ENCODE peak calls at places on chromosomes 12 and 14, in five cellular contexts. B, M, C, A and J are unnamed samples.

GRCh38 chr12:56222531-56222895 is 791 bp upstream of the RNF41 start:
- DNase-seq in B (no peak), M (no peak), C (no peak), A (no peak), J (no peak)

GRCh38 chr12:115572440-115572839 is 705.1 kb downstream of the MED13L start:
- DNase-seq in B (no peak), M (peak), C (no peak), A (no peak), J (peak)

GRCh38 chr12:83470749-83471148 is 784.0 kb downstream of the TMTC2 start:
- DNase-seq in B (no peak), M (no peak), C (no peak), A (no peak), J (no peak)

GRCh38 chr14:31930493-31931225 is 146.4 kb upstream of the ARHGAP5 start:
- DNase-seq in B (peak), M (peak), C (no peak), A (peak), J (peak)

GRCh38 chr12:23760495-23760894 is 189.0 kb downstream of the SOX5 start:
- DNase-seq in B (no peak), M (no peak), C (no peak), A (no peak), J (peak)

GRCh38 chr12:82625523-82625922 is 61.2 kb upstream of the TMTC2 start:
- DNase-seq in B (no peak), M (no peak), C (no peak), A (no peak), J (no peak)

GRCh38 chr12:77685112-77685511 is 145.6 kb upstream of the NAV3 start:
- DNase-seq in B (peak), M (peak), C (no peak), A (no peak), J (peak)

GRCh38 chr12:78407722-78408121 is 456.9 kb upstream of the SYT1 start:
- DNase-seq in B (no peak), M (no peak), C (no peak), A (no peak), J (no peak)

GRCh38 chr12:25121916-25122315 is 73.0 kb downstream of the DNAI7 start:
- DNase-seq in B (no peak), M (peak), C (no peak), A (no peak), J (no peak)

GRCh38 chr14:52701223-52701622 is 5.8 kb upstream of the PSMC6 start:
- DNase-seq in B (peak), M (no peak), C (no peak), A (no peak), J (no peak)

GRCh38 chr12:11154400-11154925 is 16.5 kb upstream of the SMIM10L1 start:
- DNase-seq in B (no peak), M (no peak), C (no peak), A (no peak), J (no peak)

GRCh38 chr12:54277823-54278276 is 2.1 kb downstream of the CBX5 start:
- DNase-seq in B (no peak), M (peak), C (no peak), A (no peak), J (peak)

GRCh38 chr12:95870897-95871296 is 12.1 kb downstream of the SNRPF start:
- DNase-seq in B (no peak), M (no peak), C (no peak), A (no peak), J (no peak)

GRCh38 chr12:43893670-43894069 is 57.8 kb downstream of the TMEM117 start:
- DNase-seq in B (no peak), M (peak), C (no peak), A (no peak), J (peak)

GRCh38 chr12:15899282-15899870 is 11.8 kb upstream of the DERA start:
- DNase-seq in B (peak), M (peak), C (no peak), A (peak), J (peak)

GRCh38 chr14:100440758-100441203 is 117.6 kb downstream of the SLC25A47 start:
- DNase-seq in B (no peak), M (no peak), C (no peak), A (no peak), J (peak)

GRCh38 chr14:99968156-99968920 is 96.9 kb upstream of the EVL start:
- DNase-seq in B (no peak), M (peak), C (no peak), A (no peak), J (peak)

GRCh38 chr12:85516039-85516438 is 236.0 kb downstream of the ALX1 start:
- DNase-seq in B (no peak), M (no peak), C (no peak), A (no peak), J (no peak)
- TF ChIP-seq CTCF in B (no peak), M (no peak), C (no peak), A (no peak), J (no peak)

DNA sequence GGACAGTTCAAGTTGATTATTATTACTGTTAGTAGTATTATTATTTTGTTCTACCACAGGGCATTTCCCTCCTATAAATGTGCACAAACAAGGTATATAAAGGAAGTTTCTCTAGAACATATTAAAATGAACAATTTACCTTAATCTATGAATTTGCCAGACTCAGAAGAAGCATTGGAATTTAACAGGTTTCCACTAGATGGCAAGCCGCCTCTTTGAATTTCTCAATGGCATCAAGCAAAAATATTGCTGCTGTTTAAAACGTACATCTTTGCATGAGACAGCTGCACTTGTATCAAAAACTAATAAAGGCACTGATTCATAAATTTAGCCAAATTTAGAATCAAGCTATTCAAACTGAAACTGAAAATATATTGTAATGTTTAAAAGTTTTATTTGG is 34.6 kb upstream of the MIS18BP1 start:
- DNase-seq in B (no peak), M (no peak), C (no peak), A (no peak), J (no peak)
- TF ChIP-seq CTCF in B (peak), M (no peak), C (no peak), A (peak), J (no peak)

DNA sequence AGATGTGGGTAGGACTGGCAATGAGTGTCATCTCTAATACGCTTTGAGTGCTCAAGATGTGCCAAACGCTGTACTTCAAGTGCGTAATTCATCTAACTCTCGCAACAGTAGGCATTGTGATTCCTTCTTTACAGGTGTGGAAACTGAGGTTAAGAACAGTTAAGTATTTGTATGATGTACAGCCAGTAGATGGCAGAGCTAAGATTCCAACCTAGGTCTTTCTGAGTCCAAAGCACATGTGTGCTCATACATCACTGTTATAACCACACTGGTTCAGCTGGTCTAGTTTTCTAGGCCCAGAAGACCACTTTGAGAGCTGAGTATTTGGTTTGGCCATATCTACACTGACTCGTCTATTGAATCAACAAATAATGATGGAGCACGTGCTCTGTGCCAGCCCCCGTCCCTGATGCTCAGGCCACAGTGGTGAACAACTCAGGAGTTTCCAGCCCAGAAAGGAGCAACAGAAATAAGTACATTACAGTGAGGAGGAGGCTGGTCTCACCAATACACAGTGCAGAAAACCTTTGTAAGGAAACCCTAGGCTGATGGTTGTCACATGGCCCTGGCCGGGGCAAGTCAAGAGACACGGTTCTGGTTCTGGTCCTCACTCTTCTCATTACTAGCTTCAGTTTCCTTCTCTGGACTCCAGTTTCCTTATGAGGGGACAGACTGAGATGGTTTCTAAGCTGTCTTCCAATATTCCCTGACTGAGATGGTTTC is 69.3 kb upstream of the SCN8A start:
- DNase-seq in B (no peak), M (peak), C (no peak), A (no peak), J (no peak)
- TF ChIP-seq CTCF in B (peak), M (no peak), C (no peak), A (no peak), J (peak)

GRCh38 chr12:108570743-108571603 is 8.6 kb downstream of the ISCU start:
- DNase-seq in B (no peak), M (peak), C (peak), A (no peak), J (peak)
- TF ChIP-seq CTCF in B (peak), M (peak), C (no peak), A (peak), J (peak)

GRCh38 chr14:22660654-22661053 is 16.5 kb upstream of the OR6J1 start:
- DNase-seq in B (no peak), M (no peak), C (no peak), A (no peak), J (no peak)

GRCh38 chr14:22656226-22656625 is 12.1 kb upstream of the OR6J1 start:
- DNase-seq in B (no peak), M (no peak), C (no peak), A (no peak), J (no peak)

GRCh38 chr14:22656945-22657711 is 13.0 kb upstream of the OR6J1 start:
- DNase-seq in B (no peak), M (no peak), C (no peak), A (no peak), J (peak)

GRCh38 chr14:22658951-22659350 is 14.8 kb upstream of the OR6J1 start:
- DNase-seq in B (no peak), M (no peak), C (no peak), A (no peak), J (no peak)

GRCh38 chr14:22657861-22658260 is 13.7 kb upstream of the OR6J1 start:
- DNase-seq in B (peak), M (peak), C (no peak), A (peak), J (peak)
- TF ChIP-seq CTCF in B (peak), M (peak), C (no peak), A (peak), J (peak)

DNA sequence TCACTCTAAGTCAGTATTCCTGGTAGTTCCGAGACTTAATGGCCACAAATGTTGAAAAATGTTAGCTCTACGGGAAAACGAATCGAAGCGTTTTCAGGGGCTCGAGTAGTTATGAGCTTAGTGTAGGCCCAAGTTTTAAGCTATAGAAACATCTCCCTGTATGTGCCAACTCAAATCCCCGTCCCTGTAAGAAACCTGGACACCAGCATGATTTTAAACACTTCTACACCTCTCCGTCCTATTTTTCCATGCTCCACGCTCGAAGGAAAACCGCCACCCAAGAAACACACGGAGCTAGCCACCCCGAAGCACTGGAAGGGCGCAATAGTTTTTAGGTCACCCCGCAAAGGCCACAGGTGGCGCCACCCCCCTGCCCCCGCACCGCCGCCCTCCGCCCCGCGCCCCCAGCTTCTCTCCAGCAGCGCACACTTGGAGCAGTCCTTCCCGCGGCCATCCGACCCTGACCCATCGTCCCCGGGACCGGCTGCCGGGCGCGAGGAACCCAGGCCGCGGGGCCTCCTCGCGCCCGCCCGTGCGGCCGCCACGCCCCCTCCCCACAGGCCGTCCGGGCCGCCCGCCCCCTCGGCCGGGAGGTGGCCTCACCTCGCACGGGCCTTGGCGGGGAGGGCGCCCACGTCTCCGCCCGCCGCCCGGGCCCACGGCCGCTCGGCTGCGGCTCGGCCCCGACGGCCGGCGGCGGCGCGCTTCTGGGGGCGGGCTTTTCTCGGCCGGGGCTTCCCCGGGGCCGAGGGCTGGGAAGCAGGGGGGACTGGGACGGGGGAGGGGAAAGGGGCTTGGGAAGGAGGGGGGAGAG is 519 bp downstream of the R3HDM2 start:
- DNase-seq in B (peak), M (peak), C (no peak), A (no peak), J (peak)
- TF ChIP-seq CTCF in B (no peak), M (no peak), C (no peak), A (no peak), J (peak)

GRCh38 chr14:90116444-90116843 is 54.6 kb downstream of the KCNK13 start:
- DNase-seq in B (no peak), M (no peak), C (no peak), A (no peak), J (no peak)

GRCh38 chr14:90115780-90116179 is 54.0 kb downstream of the KCNK13 start:
- DNase-seq in B (no peak), M (no peak), C (no peak), A (no peak), J (no peak)

GRCh38 chr14:90109858-90110257 is 48.1 kb downstream of the KCNK13 start:
- DNase-seq in B (no peak), M (no peak), C (no peak), A (peak), J (no peak)

GRCh38 chr14:90111895-90112534 is 50.2 kb downstream of the KCNK13 start:
- DNase-seq in B (peak), M (peak), C (no peak), A (peak), J (peak)

GRCh38 chr14:90114554-90114953 is 52.8 kb downstream of the KCNK13 start:
- DNase-seq in B (no peak), M (no peak), C (no peak), A (no peak), J (no peak)
- TF ChIP-seq CTCF in B (no peak), M (no peak), C (no peak), A (no peak), J (no peak)

GRCh38 chr14:94636744-94637412 is 24.7 kb downstream of the SERPINA3 start:
- DNase-seq in B (no peak), M (no peak), C (no peak), A (no peak), J (peak)
- TF ChIP-seq CTCF in B (peak), M (peak), C (no peak), A (no peak), J (no peak)

DNA sequence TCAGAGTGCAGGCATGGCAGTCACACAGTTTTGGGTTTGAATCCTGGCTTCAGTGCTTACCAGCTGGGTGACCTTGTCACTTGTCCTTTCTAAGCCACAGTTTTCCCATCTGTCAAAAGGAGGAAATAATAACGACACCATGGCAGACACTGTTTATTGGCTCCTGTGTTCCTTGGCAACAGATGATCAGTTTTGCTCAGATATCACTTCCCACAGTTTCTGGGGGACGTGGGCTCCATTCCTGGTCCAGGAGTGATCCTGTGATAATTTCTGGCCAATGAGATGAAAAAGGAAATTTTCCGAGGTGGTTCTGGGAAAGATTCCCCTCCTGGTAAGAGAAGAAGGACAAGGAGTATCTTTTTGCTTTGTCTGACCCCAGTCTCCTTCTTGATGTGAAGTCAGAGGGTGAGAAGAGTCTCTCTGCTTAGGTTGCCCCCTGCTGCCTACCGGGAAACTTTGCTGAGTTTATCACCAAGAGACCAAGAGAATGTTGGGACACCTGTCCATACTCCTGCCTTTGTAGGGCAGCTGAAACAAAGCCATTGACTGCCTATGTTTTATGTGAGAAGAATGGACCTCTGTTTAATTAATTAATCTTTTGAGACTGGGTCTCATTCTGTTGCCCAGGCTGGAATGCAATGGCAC is 178.9 kb upstream of the NRXN3 start:
- DNase-seq in B (no peak), M (no peak), C (no peak), A (no peak), J (no peak)
- TF ChIP-seq CTCF in B (peak), M (no peak), C (no peak), A (peak), J (no peak)